ENCODE peak calls at places on chromosomes 16 and 17, in eight cellular contexts. R, A, E, G, L, S, T and D are unnamed samples. For H3K36me3, the result is how much of the 10 kb centered on the place peaks cover.

GRCh38 chr17:76447931-76448652 is 4.9 kb downstream of the UBE2O start:
- DNase-seq in T (peak), E (no peak), S (no peak), G (no peak), L (peak), A (no peak), R (no peak), D (no peak)

GRCh38 chr17:36907407-36907806 is 29.9 kb upstream of the LHX1 start:
- DNase-seq in E (no peak), G (no peak), L (no peak), T (no peak), A (no peak), S (no peak), R (no peak), D (no peak)

GRCh38 chr17:49963626-49964538 is 5.1 kb upstream of the DLX4 start:
- DNase-seq in G (no peak), T (no peak), R (no peak), S (no peak), E (no peak), L (no peak), A (peak), D (no peak)

GRCh38 chr17:44976198-44976597 is 8.1 kb upstream of the C1QL1 start:
- DNase-seq in T (no peak), L (no peak), E (no peak), S (no peak), R (no peak), G (no peak), A (no peak), D (no peak)

GRCh38 chr17:7220593-7221280 is 999 bp downstream of the ACADVL start:
- DNase-seq in L (peak), G (peak), R (no peak), A (peak), S (peak), T (no peak), E (no peak), D (no peak)

GRCh38 chr16:4869147-4869790 is 22.0 kb downstream of the UBN1 start:
- DNase-seq in L (no peak), A (no peak), T (no peak), R (no peak), G (no peak), E (no peak), S (no peak), D (no peak)

GRCh38 chr17:373616-374225 is 21.1 kb upstream of the RPH3AL start:
- DNase-seq in A (no peak), R (no peak), G (no peak), E (peak), T (no peak), L (no peak), S (no peak), D (peak)

GRCh38 chr16:88309905-88310259 is 72.9 kb upstream of the ZNF469 start:
- DNase-seq in E (no peak), S (no peak), L (no peak), G (no peak), A (no peak), T (no peak), R (no peak), D (no peak)

GRCh38 chr16:1560866-1561265 is 27.4 kb downstream of the TMEM204 start:
- DNase-seq in R (no peak), E (no peak), S (no peak), T (no peak), L (no peak), G (no peak), A (no peak), D (no peak)

GRCh38 chr17:20008242-20009051 is 712 bp upstream of the SPECC1 start:
- DNase-seq in S (peak), T (peak), A (peak), R (no peak), E (peak), L (no peak), G (peak), D (no peak)

GRCh38 chr17:7307686-7308624 is 527 bp downstream of the EIF5A start:
- DNase-seq in G (peak), E (peak), T (no peak), A (peak), S (peak), L (peak), R (no peak), D (no peak)

GRCh38 chr17:46976626-46977270 is 2.3 kb downstream of the RPRML start:
- DNase-seq in E (no peak), G (no peak), L (no peak), R (no peak), S (no peak), A (peak), T (no peak), D (no peak)

GRCh38 chr17:61837175-61838051 is 25.9 kb downstream of the BRIP1 start:
- DNase-seq in G (peak), L (peak), E (no peak), A (peak), R (peak), T (peak), S (peak), D (no peak)

GRCh38 chr16:68190099-68190498 is 45.8 kb downstream of the ESRP2 start:
- DNase-seq in T (no peak), S (no peak), A (no peak), R (no peak), G (no peak), L (no peak), E (no peak), D (no peak)

GRCh38 chr17:78781339-78782304 is at the start of gene CYTH1:
- DNase-seq in S (peak), G (peak), L (no peak), A (peak), E (peak), T (no peak), R (no peak), D (no peak)

GRCh38 chr17:46972346-46972745 is 6.7 kb downstream of the RPRML start:
- DNase-seq in L (no peak), E (no peak), S (no peak), R (no peak), G (no peak), A (no peak), T (no peak), D (no peak)

GRCh38 chr16:13039526-13039925 is 138.1 kb downstream of the SHISA9 start:
- DNase-seq in T (no peak), G (no peak), S (no peak), A (no peak), L (no peak), R (no peak), E (no peak), D (no peak)

GRCh38 chr17:27873746-27874145 is 19.4 kb downstream of the LYRM9 start:
- DNase-seq in S (no peak), T (no peak), A (no peak), E (no peak), R (no peak), L (no peak), G (no peak), D (no peak)

GRCh38 chr16:49376206-49376605 is 2.6 kb downstream of the C16orf78 start:
- DNase-seq in T (no peak), A (no peak), S (no peak), E (no peak), G (no peak), R (no peak), L (no peak), D (no peak)

GRCh38 chr16:31333686-31334649 is 21.0 kb upstream of the ITGAX start:
- DNase-seq in G (no peak), L (peak), A (peak), R (no peak), S (no peak), E (no peak), T (no peak), D (no peak)

GRCh38 chr17:47253541-47254402 is at the start of gene ITGB3:
- DNase-seq in R (no peak), L (peak), G (peak), A (peak), E (peak), T (peak), S (peak), D (peak)

GRCh38 chr16:4358831-4359561 is 7.9 kb upstream of the PAM16 start:
- DNase-seq in R (no peak), A (peak), E (peak), L (no peak), S (peak), T (peak), G (peak), D (no peak)

GRCh38 chr16:14362774-14363371 is 267.2 kb downstream of the PARN start:
- DNase-seq in S (no peak), A (no peak), L (peak), T (no peak), G (no peak), E (no peak), R (no peak), D (no peak)

GRCh38 chr16:3283525-3284447 is 495 bp downstream of the ZNF263 start:
- DNase-seq in R (no peak), L (no peak), A (no peak), E (no peak), T (no peak), G (no peak), S (peak), D (no peak)

GRCh38 chr17:50908860-50909764 is 43.0 kb upstream of the TOB1 start:
- DNase-seq in E (peak), G (peak), A (peak), S (peak), R (no peak), L (no peak), T (peak), D (no peak)

GRCh38 chr16:57693539-57693938 is 1.1 kb upstream of the DRC7 start:
- DNase-seq in G (no peak), R (no peak), A (no peak), L (no peak), E (no peak), S (no peak), T (no peak), D (no peak)

GRCh38 chr17:80313160-80313829 is 52.6 kb downstream of the RNF213 start:
- DNase-seq in G (no peak), S (no peak), L (no peak), T (no peak), R (no peak), A (no peak), E (peak), D (no peak)

GRCh38 chr17:73401911-73402310 is 90.1 kb upstream of the CDC42EP4 start:
- DNase-seq in T (peak), E (peak), L (peak), R (peak), A (peak), G (no peak), S (no peak), D (no peak)

GRCh38 chr17:8745586-8746500 is 1.2 kb upstream of the CCDC42 start:
- DNase-seq in E (peak), L (peak), A (peak), T (peak), S (peak), G (peak), R (peak), D (no peak)

GRCh38 chr16:1466968-1467521 is 7.8 kb downstream of the CLCN7 start:
- DNase-seq in E (no peak), L (peak), T (no peak), A (no peak), S (no peak), R (no peak), G (no peak), D (peak)

GRCh38 chr17:76034433-76035185 is 7.5 kb upstream of the EVPL start:
- DNase-seq in R (no peak), S (no peak), E (no peak), L (no peak), T (no peak), G (no peak), A (no peak), D (no peak)

GRCh38 chr17:16584273-16584995 is 15.4 kb upstream of the ZNF287 start:
- DNase-seq in A (peak), G (peak), R (peak), S (peak), T (peak), L (peak), E (peak), D (peak)

GRCh38 chr16:56985288-56985961 is 3.9 kb upstream of the NLRC5 start:
- DNase-seq in G (no peak), A (no peak), T (peak), S (peak), R (no peak), L (peak), E (peak), D (no peak)

GRCh38 chr16:2819179-2819938 is 2.3 kb downstream of the PRSS21 start:
- DNase-seq in G (no peak), E (peak), S (no peak), R (no peak), T (no peak), A (no peak), L (no peak), D (peak)

GRCh38 chr17:32342603-32343325 is 791 bp upstream of the C17orf75 start:
- DNase-seq in L (no peak), A (no peak), E (no peak), G (no peak), S (no peak), T (no peak), R (no peak), D (no peak)
- H3K4me3 ChIP-seq in L (no peak), A (peak), E (peak), G (peak), S (no peak), T (peak), R (no peak), D (peak)

DNA sequence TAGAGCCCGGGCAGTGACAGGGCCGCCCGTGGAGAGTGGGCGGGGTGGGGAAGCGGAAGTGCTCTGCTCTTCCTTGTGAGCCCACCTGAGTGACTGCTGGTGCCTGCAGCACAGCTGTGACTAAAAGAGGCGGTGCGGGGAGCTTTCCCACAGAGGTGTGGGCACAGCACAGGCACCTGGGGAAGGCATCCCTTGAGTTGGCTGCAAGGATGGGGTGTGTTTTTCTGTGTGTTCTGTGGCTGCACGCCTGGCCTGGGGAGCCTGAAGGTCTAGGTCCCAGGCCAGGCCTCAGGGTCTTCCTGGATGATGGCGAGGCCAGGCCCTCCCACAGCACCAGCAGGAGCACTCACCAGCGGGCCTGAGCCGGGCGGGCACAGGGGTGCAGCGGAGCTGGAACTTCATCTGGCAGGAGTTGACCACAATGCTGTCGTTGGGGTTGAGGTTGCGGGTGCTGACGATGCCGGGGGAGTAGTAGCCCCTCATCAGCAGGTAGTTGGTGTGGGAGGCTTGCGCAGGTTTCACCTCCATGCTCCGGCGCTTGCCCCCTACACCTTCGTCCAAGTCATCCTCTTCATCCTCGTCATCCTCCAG is 67.1 kb downstream of the IL21R start:
- DNase-seq in A (no peak), S (no peak), R (no peak), E (peak), L (no peak), T (no peak), G (no peak), D (no peak)
- H3K36me3 ChIP-seq in A (under half), S (half or more), R (half or more), E (half or more), L (half or more), T (half or more), G (under half), D (half or more)

GRCh38 chr17:82963104-82963950 is 116.1 kb upstream of the METRNL start:
- DNase-seq in R (peak), L (peak), T (peak), S (peak), G (no peak), E (peak), A (peak), D (peak)
- H3K4me3 ChIP-seq in R (peak), L (no peak), T (peak), S (no peak), G (no peak), E (no peak), A (peak), D (no peak)

GRCh38 chr17:40150215-40150614 is 9.9 kb downstream of the CASC3 start:
- DNase-seq in R (no peak), A (no peak), E (no peak), L (no peak), G (no peak), S (no peak), T (no peak), D (no peak)
- H3K36me3 ChIP-seq in R (under half), A (under half), E (half or more), L (under half), G (under half), S (under half), T (under half), D (half or more)